ENCODE peak calls at places on chromosomes 5 and 9, in six cellular contexts. E, O, X, K, F and V are unnamed samples.

GRCh38 chr9:134619983-134620612 is 21.5 kb upstream of the COL5A1 start:
- DNase-seq in K (no peak), X (peak; percentile 31), F (no peak), O (no peak), E (no peak), V (no peak)

GRCh38 chr9:115359011-115359780 is 241.2 kb upstream of the TNC start:
- DNase-seq in X (no peak), E (no peak), K (no peak), O (no peak), F (no peak), V (no peak)

GRCh38 chr5:157665467-157666085 is 5.8 kb upstream of the C5orf52 start:
- DNase-seq in X (no peak), E (no peak), F (no peak), K (no peak), O (peak; percentile 98), V (peak; percentile 78)

GRCh38 chr9:86281577-86282076 is 711 bp downstream of the ISCA1 start:
- DNase-seq in X (no peak), E (no peak), F (no peak), O (peak; percentile 3), K (no peak), V (peak; percentile 8)

GRCh38 chr9:3827175-3827574 is 301.4 kb upstream of the RFX3 start:
- DNase-seq in O (peak; percentile 93), E (no peak), K (no peak), X (no peak), F (no peak), V (no peak)

GRCh38 chr5:125550237-125550636 is 803.8 kb upstream of the ZNF608 start:
- DNase-seq in O (no peak), K (no peak), E (no peak), F (no peak), X (no peak), V (peak; percentile 13)

GRCh38 chr5:129445379-129445778 is 14.7 kb upstream of the ADAMTS19 start:
- DNase-seq in E (no peak), F (no peak), K (no peak), X (no peak), O (no peak), V (no peak)

GRCh38 chr5:179819296-179820126 is 1.2 kb upstream of the SQSTM1 start:
- DNase-seq in K (peak; percentile 59), F (no peak), X (peak; percentile 81), O (peak; percentile 64), E (peak; percentile 70), V (peak; percentile 64)

GRCh38 chr5:171629221-171630005 is 156.2 kb upstream of the SMIM23 start:
- DNase-seq in E (no peak), O (peak; percentile 34), X (no peak), F (no peak), K (no peak), V (no peak)

GRCh38 chr5:51028394-51028793 is 354.9 kb upstream of the ISL1 start:
- DNase-seq in K (no peak), X (no peak), O (no peak), E (no peak), F (no peak), V (no peak)

GRCh38 chr9:1619915-1620705 is 395.0 kb upstream of the SMARCA2 start:
- DNase-seq in O (peak; percentile 48), X (no peak), F (no peak), E (no peak), K (no peak), V (peak; percentile 11)

GRCh38 chr5:35461530-35461929 is 156.1 kb upstream of the SPEF2 start:
- DNase-seq in O (no peak), X (no peak), F (no peak), E (no peak), K (no peak), V (no peak)

GRCh38 chr9:3954950-3955670 is 344.8 kb downstream of the GLIS3 start:
- DNase-seq in F (no peak), E (no peak), X (no peak), K (no peak), O (no peak), V (no peak)

GRCh38 chr5:104800440-104801048 is 1238.0 kb upstream of the NUDT12 start:
- DNase-seq in E (no peak), X (no peak), F (no peak), O (peak; percentile 67), K (no peak), V (no peak)

GRCh38 chr9:95116002-95116819 is 201.3 kb downstream of the FANCC start:
- DNase-seq in X (no peak), K (no peak), E (no peak), F (no peak), O (peak; percentile 80), V (no peak)

GRCh38 chr5:42745426-42745825 is 11.2 kb upstream of the CCDC152 start:
- DNase-seq in E (no peak), F (no peak), K (no peak), O (peak; percentile 41), X (no peak), V (no peak)

GRCh38 chr9:13279284-13280162 is at the start of gene MPDZ:
- DNase-seq in O (peak; percentile 48), K (peak; percentile 56), F (no peak), E (peak; percentile 36), X (peak; percentile 84), V (peak; percentile 63)

GRCh38 chr9:108889649-108890067 is 27.6 kb downstream of the ACTL7A start:
- DNase-seq in K (no peak), E (no peak), F (no peak), X (no peak), O (no peak), V (peak; percentile 37)

GRCh38 chr9:28821240-28821639 is 1248.0 kb upstream of the C9orf72 start:
- DNase-seq in K (no peak), X (no peak), E (no peak), O (no peak), F (no peak), V (no peak)

GRCh38 chr9:35333551-35333950 is 156.4 kb upstream of the RUSC2 start:
- DNase-seq in E (no peak), O (peak; percentile 67), K (no peak), X (no peak), F (no peak), V (peak; percentile 76)

GRCh38 chr5:74641778-74642542 is 1.4 kb upstream of the ENC1 start:
- DNase-seq in E (peak; percentile 25), K (peak; percentile 59), F (no peak), O (peak; percentile 80), X (peak; percentile 54), V (peak; percentile 86)

GRCh38 chr5:175789670-175790069 is 81.7 kb upstream of the CPLX2 start:
- DNase-seq in K (no peak), F (no peak), E (no peak), O (no peak), X (no peak), V (no peak)

GRCh38 chr9:131149678-131150033 is 24.3 kb downstream of the NUP214 start:
- DNase-seq in X (no peak), E (no peak), F (no peak), O (no peak), K (no peak), V (no peak)

GRCh38 chr9:75083188-75083976 is 4.6 kb downstream of the NMRK1 start:
- DNase-seq in K (peak; percentile 19), F (peak; percentile 53), X (no peak), E (no peak), O (peak; percentile 26), V (no peak)

GRCh38 chr5:12840972-12841371 is 936.7 kb upstream of the CTNND2 start:
- DNase-seq in O (no peak), X (no peak), K (no peak), E (no peak), F (no peak), V (no peak)

DNA sequence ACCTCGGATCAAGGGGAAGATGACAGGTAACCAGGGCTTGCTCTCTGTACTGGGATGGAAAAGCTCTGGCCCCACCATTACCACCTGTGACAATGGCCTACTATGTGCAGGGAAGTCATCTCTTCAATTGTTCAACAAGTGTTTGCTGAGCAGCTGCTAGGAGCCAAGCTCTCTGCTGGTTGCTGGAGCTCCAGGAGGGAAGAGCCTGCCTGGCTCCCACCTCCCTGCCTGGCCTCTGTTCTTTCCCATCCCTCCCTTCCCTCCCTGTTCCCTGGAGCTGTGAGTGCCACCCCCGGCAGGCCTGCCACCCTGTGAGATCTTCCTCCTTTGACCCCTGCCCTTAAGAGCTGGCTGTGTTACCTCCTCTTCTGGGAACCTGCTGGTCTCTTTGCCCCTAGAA is 59.7 kb upstream of the IER5L start:
- DNase-seq in O (no peak), X (no peak), E (no peak), F (no peak), K (no peak), V (no peak)
- H3K4me3 ChIP-seq in O (no peak overlapping the region), X (no peak overlapping the region), E (no peak overlapping the region), F (peak overlapping the region; percentile 54), K (no peak overlapping the region), V (no peak overlapping the region)

GRCh38 chr9:129481824-129482511 is 138.9 kb downstream of the C9orf50 start:
- DNase-seq in K (peak; percentile 63), F (no peak), E (no peak), O (no peak), X (no peak), V (peak; percentile 59)

GRCh38 chr9:129480705-129481104 is 140.2 kb downstream of the C9orf50 start:
- DNase-seq in X (no peak), E (no peak), O (no peak), F (no peak), K (no peak), V (no peak)

GRCh38 chr9:129480227-129480626 is 140.7 kb downstream of the C9orf50 start:
- DNase-seq in O (no peak), E (no peak), F (no peak), K (no peak), X (no peak), V (peak; percentile 49)

GRCh38 chr9:129482521-129483466 is 138.1 kb downstream of the C9orf50 start:
- DNase-seq in F (no peak), O (peak; percentile 84), K (peak; percentile 93), X (peak; percentile 75), E (peak; percentile 67), V (peak; percentile 93)

DNA sequence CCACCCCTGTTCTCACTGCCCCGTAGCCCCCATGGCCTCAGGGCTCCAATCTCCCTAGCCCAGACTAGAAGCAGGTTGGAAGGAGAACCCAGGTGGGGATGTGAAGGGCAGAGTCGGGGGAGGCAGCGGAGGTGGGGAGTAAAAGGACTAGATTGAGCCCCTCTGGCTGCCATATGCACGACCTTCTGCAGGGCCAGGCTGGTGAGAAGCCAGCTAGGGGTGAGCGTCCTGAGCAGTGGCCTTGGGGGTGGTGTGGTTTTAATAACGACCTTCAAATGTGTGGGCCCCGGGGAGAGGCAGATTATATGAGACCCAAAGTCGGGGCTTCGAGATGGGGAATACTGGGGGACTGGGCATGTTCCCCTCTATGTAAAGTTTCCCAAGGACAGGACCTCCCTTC is 139.5 kb downstream of the C9orf50 start:
- DNase-seq in X (no peak), O (no peak), F (no peak), E (no peak), K (no peak), V (no peak)
- H3K4me3 ChIP-seq in X (peak overlapping the region; percentile 70), O (no peak overlapping the region), F (no peak overlapping the region), E (no peak overlapping the region), K (no peak overlapping the region), V (no peak overlapping the region)

DNA sequence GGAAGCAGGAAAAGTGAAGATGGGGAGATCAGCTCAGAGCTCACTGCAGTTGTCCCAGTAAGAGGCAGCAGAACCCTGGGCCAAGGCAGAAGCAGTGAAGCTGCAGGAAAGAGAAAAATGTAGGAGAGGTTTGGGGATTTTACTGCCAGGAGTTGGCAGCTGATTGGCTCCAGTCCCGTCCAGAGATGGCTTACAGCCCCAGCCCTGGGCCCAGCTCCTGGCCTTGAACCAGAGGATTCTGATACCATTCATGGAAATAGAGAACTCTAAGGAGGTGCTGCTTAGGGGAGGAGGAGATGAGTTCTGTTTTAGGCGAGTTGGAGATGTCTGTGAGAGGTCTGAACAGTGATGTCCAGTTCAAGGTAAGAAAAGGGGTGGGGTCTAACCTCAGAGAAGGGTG is 4.6 kb downstream of the MORN5 start:
- DNase-seq in F (no peak), O (no peak), E (no peak), X (no peak), K (no peak), V (no peak)
- H3K4me3 ChIP-seq in F (no peak overlapping the region), O (no peak overlapping the region), E (no peak overlapping the region), X (no peak overlapping the region), K (no peak overlapping the region), V (no peak overlapping the region)

GRCh38 chr5:119355636-119356383 is at the start of gene TNFAIP8:
- DNase-seq in O (peak; percentile 69), X (peak; percentile 49), E (no peak), K (peak; percentile 60), F (no peak), V (peak; percentile 53)
- H3K4me3 ChIP-seq in O (peak within 1 kb of the TSS; percentile 94), X (peak within 1 kb of the TSS; percentile 65), E (peak within 1 kb of the TSS; percentile 59), K (peak within 1 kb of the TSS; percentile 53), F (peak within 1 kb of the TSS; percentile 37), V (peak within 1 kb of the TSS; percentile 77)